ENCODE peak calls at places on chromosomes 4 and X, in eight cellular contexts. W, B, E, N, J, O, I and U are unnamed samples.

GRCh38 chrX:15598031-15598430 is 2.7 kb downstream of the ACE2 start:
- DNase-seq in W (no peak), B (no peak), E (no peak), N (no peak), J (no peak), O (no peak), I (no peak), U (no peak)

GRCh38 chrX:54995621-54996020 is 1.6 kb upstream of the PFKFB1 start:
- DNase-seq in W (no peak), B (no peak), E (no peak), N (no peak), J (no peak), O (no peak), I (no peak), U (no peak)

GRCh38 chrX:1531106-1531890 is 5.7 kb downstream of the P2RY8 start:
- DNase-seq in W (no peak), B (no peak), E (no peak), N (no peak), J (no peak), O (no peak), I (no peak), U (no peak)

GRCh38 chrX:122046815-122047214 is 999.4 kb downstream of the GLUD2 start:
- DNase-seq in W (no peak), B (no peak), E (no peak), N (no peak), J (no peak), O (no peak), I (no peak), U (no peak)

GRCh38 chrX:34656842-34657780 is at the start of gene TMEM47:
- DNase-seq in W (no peak), B (peak; percentile 55), E (peak; percentile 71), N (peak; percentile 17), J (peak; percentile 76), O (peak; percentile 27), I (peak; percentile 44), U (peak; percentile 71)

GRCh38 chrX:68462197-68462596 is 28.9 kb upstream of the OPHN1 start:
- DNase-seq in W (no peak), B (no peak), E (no peak), N (no peak), J (no peak), O (no peak), I (no peak), U (no peak)

GRCh38 chr4:40182041-40182440 is 14.8 kb upstream of the RHOH start:
- DNase-seq in W (no peak), B (no peak), E (no peak), N (no peak), J (no peak), O (no peak), I (no peak), U (no peak)

GRCh38 chr4:146916479-146917076 is 29.1 kb downstream of the TTC29 start:
- DNase-seq in W (peak; percentile 10), B (no peak), E (no peak), N (peak; percentile 40), J (peak; percentile 39), O (peak; percentile 25), I (peak; percentile 13), U (no peak)

GRCh38 chr4:8451440-8452182 is 11.0 kb downstream of the TRMT44 start:
- DNase-seq in W (no peak), B (no peak), E (no peak), N (no peak), J (no peak), O (peak; percentile 58), I (no peak), U (peak; percentile 65)

GRCh38 chrX:70592091-70592490 is 147.5 kb downstream of the DLG3 start:
- DNase-seq in W (no peak), B (no peak), E (no peak), N (no peak), J (peak; percentile 3), O (no peak), I (peak; percentile 55), U (no peak)

GRCh38 chrX:53080628-53081580 is 1.3 kb upstream of the TSPYL2 start:
- DNase-seq in W (no peak), B (no peak), E (no peak), N (no peak), J (no peak), O (no peak), I (no peak), U (no peak)

GRCh38 chrX:15761564-15762191 is 23.6 kb downstream of the CA5B start:
- DNase-seq in W (no peak), B (peak; percentile 63), E (no peak), N (peak; percentile 11), J (peak; percentile 17), O (peak; percentile 44), I (peak; percentile 7), U (no peak)

GRCh38 chrX:151697537-151697936 is 2.3 kb downstream of the PRRG3 start:
- DNase-seq in W (no peak), B (no peak), E (no peak), N (peak; percentile 44), J (no peak), O (no peak), I (no peak), U (no peak)

GRCh38 chrX:13167444-13168207 is 123.2 kb upstream of the FAM9C start:
- DNase-seq in W (no peak), B (no peak), E (no peak), N (peak; percentile 37), J (peak; percentile 10), O (no peak), I (no peak), U (no peak)
- TF ChIP-seq CTCF in W (no peak), B (no peak), E (no peak), N (no peak), J (no peak), O (no peak), I (no peak), U (no peak)

DNA sequence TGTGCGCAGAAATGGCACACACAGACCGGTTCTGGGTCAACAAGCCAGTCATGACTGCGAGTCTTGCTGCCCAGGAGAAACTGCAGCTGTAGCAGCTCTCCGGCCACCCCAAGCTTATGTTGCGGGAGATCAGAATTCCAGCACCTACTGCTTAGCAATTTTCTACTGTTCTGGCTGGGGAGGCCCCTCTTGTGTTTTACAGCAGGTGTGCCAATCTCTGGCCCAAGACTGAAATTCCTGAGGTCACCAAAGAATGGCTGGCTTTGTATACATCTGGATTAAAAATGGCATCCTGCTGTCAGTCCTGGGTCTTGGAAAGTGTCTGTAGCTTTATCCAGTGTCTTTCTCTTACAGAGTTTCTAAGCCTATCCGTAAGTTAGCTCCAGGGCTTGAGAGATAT is 68.9 kb upstream of the TRAM1L1 start:
- DNase-seq in W (no peak), B (no peak), E (no peak), N (no peak), J (no peak), O (no peak), I (no peak), U (no peak)
- H3K27ac ChIP-seq in W (no peak overlapping the region), B (no peak overlapping the region), E (no peak overlapping the region), N (no peak overlapping the region), J (no peak overlapping the region), O (no peak overlapping the region), I (no peak overlapping the region), U (no peak overlapping the region)

DNA sequence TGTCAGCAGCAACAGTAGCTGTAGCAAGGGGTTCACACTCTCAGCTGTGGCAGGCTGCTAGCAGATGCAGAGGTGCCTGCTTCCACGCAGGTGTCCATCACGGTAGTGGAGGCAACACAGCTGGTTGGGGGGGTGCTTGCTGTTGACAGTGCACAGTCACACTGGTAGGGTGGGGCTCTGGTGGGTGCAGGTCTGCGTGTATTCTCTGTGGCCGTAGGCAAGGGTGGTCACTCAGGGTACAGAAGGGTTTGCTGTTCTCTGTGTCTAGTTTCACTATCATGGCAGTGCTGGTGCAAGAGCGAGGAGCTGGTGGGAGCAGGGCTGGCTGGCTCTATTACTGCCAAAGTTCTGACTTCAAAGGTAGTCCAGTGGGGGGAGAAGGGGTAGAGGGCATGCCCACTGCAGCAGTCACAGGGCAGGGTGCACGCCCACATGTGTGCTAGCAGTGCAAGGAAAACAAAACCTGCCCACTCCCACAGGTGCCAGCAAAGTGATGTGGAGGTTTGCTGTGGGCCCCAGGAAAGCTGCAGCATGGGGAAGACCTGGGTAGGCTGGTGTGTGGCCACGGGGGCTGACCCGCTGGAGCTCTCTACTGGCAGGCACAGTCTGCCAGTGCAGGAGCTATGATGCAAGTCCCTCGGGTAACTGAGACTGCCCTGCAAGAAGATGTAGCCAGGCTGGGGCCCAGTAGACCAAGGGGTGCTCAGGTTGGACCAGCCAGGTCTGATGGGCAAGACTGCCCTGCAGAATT is 21.6 kb upstream of the WDR17 start:
- DNase-seq in W (no peak), B (no peak), E (no peak), N (no peak), J (no peak), O (no peak), I (no peak), U (no peak)
- TF ChIP-seq POLR2A in W (no peak), B (no peak), E (no peak), N (no peak), J (no peak), O (no peak), I (no peak), U (no peak)

GRCh38 chr4:174538123-174538875 is 16.0 kb upstream of the HPGD start:
- DNase-seq in W (peak; percentile 57), B (no peak), E (no peak), N (no peak), J (no peak), O (peak; percentile 16), I (peak; percentile 29), U (no peak)
- TF ChIP-seq CTCF in W (no peak), B (no peak), E (no peak), N (no peak), J (no peak), O (no peak), I (no peak), U (no peak)

GRCh38 chr4:108351806-108352205 is 183.1 kb upstream of the LEF1 start:
- DNase-seq in W (no peak), B (no peak), E (no peak), N (no peak), J (no peak), O (no peak), I (no peak), U (no peak)

GRCh38 chr4:108350332-108350731 is 181.6 kb upstream of the LEF1 start:
- DNase-seq in W (no peak), B (no peak), E (no peak), N (no peak), J (no peak), O (no peak), I (no peak), U (no peak)

GRCh38 chr4:108342325-108342986 is 173.7 kb upstream of the LEF1 start:
- DNase-seq in W (no peak), B (no peak), E (no peak), N (no peak), J (no peak), O (no peak), I (no peak), U (no peak)

DNA sequence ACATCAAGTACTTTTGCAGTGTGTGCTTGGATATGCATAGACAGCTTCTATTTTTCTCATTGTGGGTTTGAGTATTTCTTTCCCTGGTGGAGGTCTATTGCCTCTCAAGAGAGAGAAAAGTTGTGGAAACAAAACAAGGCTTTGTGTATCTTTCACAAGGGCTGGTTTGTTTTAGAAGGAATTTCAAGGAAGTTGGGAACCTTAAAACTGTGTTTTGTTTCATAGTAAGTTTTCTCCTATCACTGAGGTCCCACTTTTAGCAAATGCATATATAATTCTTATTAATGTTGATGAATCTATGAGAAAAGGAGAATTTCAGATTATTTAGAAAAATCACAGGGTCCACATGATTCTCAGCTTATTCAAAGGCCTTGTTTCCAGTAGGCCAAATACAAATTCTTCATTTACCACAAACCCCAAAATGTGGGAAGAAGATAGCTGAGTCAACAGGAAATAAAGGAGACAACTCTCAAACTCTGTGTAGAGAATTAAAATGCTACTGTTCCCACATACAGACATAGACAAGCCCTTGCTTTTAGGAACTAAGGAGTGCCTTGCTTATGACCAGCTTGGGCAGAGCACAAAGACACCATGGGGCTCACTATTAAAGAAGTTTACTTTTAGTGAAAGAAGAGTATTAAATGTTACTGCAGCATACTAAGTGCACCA is 177.3 kb upstream of the LEF1 start:
- DNase-seq in W (no peak), B (no peak), E (no peak), N (no peak), J (no peak), O (no peak), I (no peak), U (no peak)
- H3K27ac ChIP-seq in W (no peak overlapping the region), B (no peak overlapping the region), E (no peak overlapping the region), N (no peak overlapping the region), J (no peak overlapping the region), O (no peak overlapping the region), I (no peak overlapping the region), U (no peak overlapping the region)